ENCODE peak calls at places on chromosomes 4 and X, in six cellular contexts. M is IMR-90, Y is H9, F is mesenchymal stem cell, K is mesendoderm, Z is H1. V is an unnamed sample.

GRCh38 chrX:19790829-19791228 is 96.6 kb downstream of the SH3KBP1 start:
- DNase-seq in M (no peak), Y (no peak), F (no peak), K (no peak), Z (no peak), V (no peak)

GRCh38 chr4:4377683-4378082 is 9.2 kb upstream of the NSG1 start:
- DNase-seq in M (no peak), Y (no peak), F (no peak), K (no peak), Z (no peak), V (no peak)

GRCh38 chr4:22462693-22463092 is 53.2 kb downstream of the ADGRA3 start:
- DNase-seq in M (no peak), Y (peak), F (no peak), K (peak), Z (no peak), V (no peak)

GRCh38 chr4:76590847-76591281 is 155.8 kb downstream of the SHROOM3 start:
- DNase-seq in M (peak), Y (no peak), F (no peak), K (no peak), Z (no peak), V (no peak)

GRCh38 chrX:102959471-102959870 is 22.4 kb downstream of the RAB40AL start:
- DNase-seq in M (peak), Y (no peak), F (peak), K (peak), Z (no peak), V (no peak)

GRCh38 chr4:70721747-70722146 is at the start of gene RUFY3:
- DNase-seq in M (peak), Y (no peak), F (peak), K (no peak), Z (no peak), V (no peak)

GRCh38 chr4:1374706-1375045 is 27.7 kb downstream of the UVSSA start:
- DNase-seq in M (no peak), Y (no peak), F (no peak), K (no peak), Z (no peak), V (no peak)

GRCh38 chrX:320126-320783 is 1.7 kb upstream of the GTPBP6 start:
- DNase-seq in M (peak), Y (no peak), F (peak), K (no peak), Z (no peak), V (no peak)

GRCh38 chr4:6458528-6458927 is 13.9 kb downstream of the PPP2R2C start:
- DNase-seq in M (no peak), Y (no peak), F (no peak), K (no peak), Z (no peak), V (no peak)

GRCh38 chrX:23742174-23742692 is 843 bp downstream of the ACOT9 start:
- DNase-seq in M (peak), Y (peak), F (peak), K (peak), Z (peak), V (no peak)

GRCh38 chrX:38233891-38234807 is 13.5 kb upstream of the SRPX start:
- DNase-seq in M (peak), Y (no peak), F (peak), K (peak), Z (no peak), V (no peak)

GRCh38 chr4:80407246-80407645 is 71.7 kb downstream of the CFAP299 start:
- DNase-seq in M (peak), Y (no peak), F (no peak), K (no peak), Z (no peak), V (no peak)

GRCh38 chrX:132728296-132728695 is 230.1 kb downstream of the HS6ST2 start:
- DNase-seq in M (no peak), Y (no peak), F (no peak), K (no peak), Z (no peak), V (no peak)

GRCh38 chr4:47109379-47109778 is 78.0 kb downstream of the GABRB1 start:
- DNase-seq in M (no peak), Y (no peak), F (no peak), K (peak), Z (no peak), V (no peak)

GRCh38 chr4:29756966-29757365 is 963.2 kb upstream of the PCDH7 start:
- DNase-seq in M (no peak), Y (peak), F (no peak), K (peak), Z (no peak), V (no peak)

GRCh38 chr4:39255266-39255665 is 72.9 kb downstream of the WDR19 start:
- DNase-seq in M (peak), Y (no peak), F (peak), K (peak), Z (no peak), V (no peak)

GRCh38 chr4:112112590-112113170 is 32.6 kb upstream of the FAM241A start:
- DNase-seq in M (no peak), Y (no peak), F (no peak), K (no peak), Z (no peak), V (no peak)

GRCh38 chrX:100265179-100265578 is 144.9 kb downstream of the PCDH19 start:
- DNase-seq in M (no peak), Y (no peak), F (no peak), K (peak), Z (no peak), V (no peak)

GRCh38 chrX:91434351-91435168 is at the start of gene PABPC5:
- DNase-seq in M (peak), Y (peak), F (peak), K (peak), Z (peak), V (peak)

GRCh38 chr4:53987761-53988171 is 76.6 kb downstream of the CHIC2 start:
- DNase-seq in M (peak), Y (no peak), F (peak), K (no peak), Z (no peak), V (no peak)

GRCh38 chr4:17232575-17233253 is 279.2 kb downstream of the QDPR start:
- DNase-seq in M (peak), Y (no peak), F (peak), K (no peak), Z (no peak), V (no peak)

GRCh38 chrX:38929966-38930421 is 128.7 kb downstream of the MID1IP1 start:
- DNase-seq in M (peak), Y (no peak), F (peak), K (no peak), Z (no peak), V (no peak)

GRCh38 chr4:77959566-77960338 is 97.1 kb downstream of the MRPL1 start:
- DNase-seq in M (peak), Y (no peak), F (peak), K (peak), Z (no peak), V (peak)

GRCh38 chrX:26851981-26852380 is 611.2 kb downstream of the PPP4R3C start:
- DNase-seq in M (no peak), Y (no peak), F (peak), K (peak), Z (no peak), V (no peak)

GRCh38 chr4:1603413-1604135 is 80.5 kb downstream of the FAM53A start:
- DNase-seq in M (no peak), Y (no peak), F (no peak), K (no peak), Z (no peak), V (no peak)

GRCh38 chr4:8278421-8279287 is 9.1 kb downstream of the HTRA3 start:
- DNase-seq in M (peak), Y (no peak), F (peak), K (no peak), Z (no peak), V (no peak)

GRCh38 chr4:22969314-22969896 is 276.7 kb downstream of the GBA3 start:
- DNase-seq in M (peak), Y (no peak), F (no peak), K (no peak), Z (no peak), V (peak)

GRCh38 chrX:46573331-46573895 is at the start of gene CHST7:
- DNase-seq in M (peak), Y (peak), F (peak), K (peak), Z (no peak), V (peak)

GRCh38 chr4:59195867-59196266 is 2004.3 kb upstream of the ADGRL3 start:
- DNase-seq in M (no peak), Y (no peak), F (no peak), K (no peak), Z (no peak), V (no peak)

GRCh38 chr4:2935762-2936743 is 27.2 kb downstream of the NOP14 start:
- DNase-seq in M (no peak), Y (no peak), F (no peak), K (no peak), Z (no peak), V (no peak)

GRCh38 chr4:53908661-53909078 is 155.7 kb downstream of the CHIC2 start:
- DNase-seq in M (peak), Y (no peak), F (peak), K (peak), Z (no peak), V (peak)

GRCh38 chr4:1012031-1012739 is 759 bp downstream of the FGFRL1 start:
- DNase-seq in M (no peak), Y (no peak), F (peak), K (peak), Z (no peak), V (no peak)

GRCh38 chr4:102736636-102737549 is 23.9 kb downstream of the MANBA start:
- DNase-seq in M (no peak), Y (peak), F (peak), K (peak), Z (no peak), V (no peak)

GRCh38 chr4:184280104-184280503 is 62.4 kb upstream of the ENPP6 start:
- DNase-seq in M (no peak), Y (no peak), F (no peak), K (no peak), Z (no peak), V (no peak)

GRCh38 chrX:24506082-24506481 is 41.0 kb downstream of the PDK3 start:
- DNase-seq in M (peak), Y (no peak), F (peak), K (peak), Z (no peak), V (no peak)

GRCh38 chrX:132171881-132172280 is 44.1 kb upstream of the FRMD7 start:
- DNase-seq in M (no peak), Y (no peak), F (no peak), K (no peak), Z (no peak), V (no peak)

GRCh38 chrX:142244568-142244967 is 39.5 kb upstream of the MAGEC2 start:
- DNase-seq in M (no peak), Y (no peak), F (no peak), K (no peak), Z (no peak), V (no peak)
- H4K8ac ChIP-seq in M (no peak), Y (no peak), F (no peak), K (no peak), Z (no peak), V (no peak)

DNA sequence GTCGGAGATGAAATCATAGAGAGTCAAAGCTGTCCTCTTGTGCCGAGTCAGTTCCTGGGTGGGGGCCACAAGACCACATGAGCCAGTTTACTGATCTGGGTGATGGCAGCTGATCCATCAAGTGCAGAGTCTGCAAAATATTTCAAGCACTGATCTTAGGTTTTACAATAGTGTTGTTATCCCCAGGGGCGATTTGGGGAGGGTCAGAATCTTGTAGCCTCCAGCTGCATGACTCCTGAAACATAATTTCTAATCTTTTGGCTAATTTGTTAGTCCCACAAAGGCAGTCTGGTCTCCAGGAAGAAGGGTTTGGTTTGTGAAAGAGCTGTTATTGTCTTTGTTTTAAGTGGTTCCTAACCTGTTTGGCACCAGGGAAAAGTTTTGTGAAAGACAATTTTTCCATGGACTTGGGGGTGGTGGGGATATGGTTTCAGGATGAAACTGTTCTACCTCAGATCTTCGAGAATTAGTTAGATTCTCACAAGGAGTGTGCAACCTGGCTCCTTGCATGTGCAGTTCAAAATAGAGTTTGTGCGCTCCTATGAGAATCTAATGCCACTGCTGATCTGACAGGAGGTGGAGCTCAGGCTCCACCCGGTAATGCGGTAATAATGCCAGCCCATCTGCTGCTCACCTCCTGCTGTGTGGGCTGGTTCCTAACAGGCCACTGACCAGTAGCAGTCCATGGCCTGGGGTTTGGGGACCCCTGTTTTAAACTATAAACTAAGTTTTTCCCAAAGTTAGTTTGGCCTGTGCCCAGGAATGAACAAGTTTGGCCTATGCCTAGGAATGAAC is 29.2 kb downstream of the METAP1 start:
- DNase-seq in M (no peak), Y (no peak), F (no peak), K (no peak), Z (no peak), V (no peak)
- H4K8ac ChIP-seq in M (no peak), Y (no peak), F (no peak), K (no peak), Z (no peak), V (no peak)

DNA sequence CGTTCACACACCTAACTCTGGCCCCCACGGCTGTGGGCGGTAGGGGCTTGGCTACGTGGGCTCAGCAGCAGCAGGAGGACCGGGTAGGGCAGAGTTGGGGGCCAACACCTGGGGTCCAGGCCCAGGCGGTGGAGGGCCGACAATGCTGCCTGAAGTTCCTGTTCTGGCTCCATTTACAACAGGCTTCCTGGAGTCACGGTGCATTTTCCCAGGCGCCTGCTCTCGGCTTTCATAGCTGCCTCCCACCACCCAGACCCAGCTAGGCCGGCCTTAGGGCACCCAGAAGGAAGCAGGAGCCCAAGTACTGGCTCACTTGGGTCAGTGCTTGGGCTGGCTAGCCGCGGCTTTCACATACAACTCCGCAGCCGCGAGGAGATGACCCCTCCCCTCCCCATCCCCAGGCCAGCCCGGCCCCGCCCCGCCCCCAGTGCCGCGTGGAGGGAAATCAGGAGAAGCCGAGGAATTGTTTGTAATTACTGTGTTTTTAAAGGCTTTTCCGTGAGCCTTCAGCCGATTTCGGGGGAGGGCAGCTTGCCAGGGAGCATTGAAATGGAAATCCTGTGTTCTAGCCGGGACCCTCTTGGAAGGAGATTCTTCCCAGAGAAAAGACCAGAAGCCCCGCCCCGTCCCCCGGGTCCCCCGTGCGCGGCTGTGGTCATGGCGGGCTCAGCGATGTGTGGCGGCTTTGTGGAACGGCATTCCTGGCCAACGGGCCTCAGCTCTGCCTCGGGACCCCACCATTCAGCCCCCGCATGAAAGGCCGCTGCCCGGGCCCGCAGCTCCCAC is 28.5 kb downstream of the PJA1 start:
- DNase-seq in M (no peak), Y (peak), F (peak), K (peak), Z (no peak), V (peak)
- H4K8ac ChIP-seq in M (peak), Y (no peak), F (peak), K (peak), Z (peak), V (peak)

DNA sequence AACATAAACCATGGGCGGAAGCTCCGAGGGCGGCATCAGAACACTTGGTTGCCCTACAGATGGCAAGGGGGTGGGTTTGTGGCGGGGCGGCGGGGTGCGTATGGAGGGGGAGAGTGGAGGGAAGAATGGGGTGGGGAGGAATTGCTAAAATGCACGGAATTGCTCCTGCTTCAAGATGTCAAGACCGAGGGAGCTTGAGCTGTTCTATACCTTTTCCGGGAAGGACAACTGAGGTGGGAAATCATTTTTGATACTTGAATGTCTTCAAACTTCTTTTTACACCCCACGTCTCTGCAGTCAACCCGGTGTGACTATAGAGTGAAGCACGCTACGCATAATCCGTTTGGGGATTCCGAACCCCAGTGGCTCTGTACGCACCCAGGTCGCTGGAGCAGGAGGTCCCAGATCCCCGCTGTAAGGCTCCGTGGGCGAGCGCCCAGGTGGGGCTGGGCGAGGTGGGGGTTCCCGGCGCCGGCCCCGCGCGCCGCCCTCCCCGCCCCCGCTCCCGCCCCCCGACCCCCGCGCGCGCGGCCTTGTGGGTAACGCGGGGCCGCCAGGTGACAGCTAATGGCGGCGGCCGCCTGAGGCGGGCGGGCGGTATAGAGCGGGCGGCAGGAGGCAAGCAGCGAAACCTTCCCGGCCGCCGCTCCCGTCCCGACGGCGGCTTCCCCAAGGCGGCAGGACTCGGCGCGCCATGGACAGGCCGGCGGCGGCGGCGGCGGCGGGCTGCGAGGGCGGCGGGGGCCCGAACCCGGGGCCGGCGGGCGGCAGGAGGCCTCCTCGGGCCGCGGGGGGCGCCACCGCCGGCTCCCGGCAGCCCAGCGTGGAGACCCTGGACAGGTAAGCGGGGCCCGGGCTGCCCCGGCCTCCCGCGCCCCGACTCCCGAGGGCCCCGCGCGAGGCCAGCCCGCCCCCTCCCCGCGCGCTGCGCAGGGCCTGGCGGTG is at the start of gene MTMR1:
- DNase-seq in M (no peak), Y (no peak), F (no peak), K (peak), Z (no peak), V (no peak)
- H4K8ac ChIP-seq in M (peak), Y (no peak), F (peak), K (no peak), Z (peak), V (no peak)

GRCh38 chrX:81874807-81875206 is 672.9 kb downstream of the SH3BGRL start:
- DNase-seq in M (no peak), Y (no peak), F (no peak), K (no peak), Z (no peak), V (no peak)
- H4K8ac ChIP-seq in M (no peak), Y (no peak), F (no peak), K (no peak), Z (no peak), V (no peak)

DNA sequence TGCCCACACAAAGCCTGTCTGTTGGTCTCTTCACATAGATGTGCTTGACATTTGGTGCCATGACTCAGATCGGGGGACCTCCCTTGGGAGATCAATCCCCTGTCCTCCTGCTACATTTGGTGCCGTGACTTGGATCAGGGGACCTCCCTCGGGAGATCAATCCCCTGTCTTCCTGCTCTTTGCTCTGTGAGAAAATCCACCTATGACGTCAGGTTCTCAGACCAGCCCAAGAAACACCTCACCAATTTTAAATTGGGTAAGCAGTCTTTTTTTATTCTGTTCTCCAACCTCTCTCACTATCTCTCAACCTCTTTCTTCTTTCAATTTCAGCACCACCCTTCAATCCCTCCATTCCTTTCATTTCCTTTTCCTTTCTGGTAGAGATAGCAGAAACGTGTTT is 159.6 kb upstream of the AGTR2 start:
- DNase-seq in M (no peak), Y (no peak), F (no peak), K (no peak), Z (no peak), V (no peak)
- H4K8ac ChIP-seq in M (no peak), Y (no peak), F (no peak), K (no peak), Z (no peak), V (no peak)

DNA sequence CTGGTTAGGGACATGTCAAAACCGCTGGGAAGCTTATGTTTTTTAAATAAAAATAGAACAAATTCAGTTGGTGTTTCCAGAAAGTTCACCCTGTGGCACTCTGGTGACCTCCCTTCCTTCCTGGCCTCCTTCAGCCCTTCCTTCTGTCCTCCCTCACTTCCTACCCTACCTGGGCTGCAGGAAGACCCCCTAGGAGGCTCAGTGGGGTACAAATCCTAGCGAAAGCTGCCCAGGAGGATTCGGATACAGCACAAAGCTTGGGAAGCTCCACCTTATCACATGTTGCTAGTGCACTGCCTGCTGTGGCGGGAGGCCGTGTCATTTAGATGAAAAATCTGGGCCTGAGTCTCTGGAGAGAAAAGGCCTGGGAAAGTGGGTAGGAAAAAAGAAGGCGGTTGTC is 60.5 kb downstream of the FHDC1 start:
- DNase-seq in M (no peak), Y (no peak), F (no peak), K (no peak), Z (no peak), V (no peak)
- H4K8ac ChIP-seq in M (no peak), Y (no peak), F (no peak), K (no peak), Z (no peak), V (no peak)

V was measured in neuronal stem cell.